ENCODE peak calls at places on chromosomes 7 and 10, in five cellular contexts. M, Q, Y, B and R are unnamed samples.

GRCh38 chr10:35577915-35578607 is 27.1 kb upstream of the GJD4 start:
- DNase-seq in M (peak), Q (no peak), Y (no peak), B (no peak), R (peak)

GRCh38 chr10:25493122-25493893 is 318.5 kb downstream of the GPR158 start:
- DNase-seq in M (peak), Q (no peak), Y (no peak), B (no peak), R (peak)

GRCh38 chr10:26879744-26880143 is 19.0 kb upstream of the ABI1 start:
- DNase-seq in M (no peak), Q (no peak), Y (no peak), B (no peak), R (no peak)

GRCh38 chr10:68861253-68861652 is 33.9 kb downstream of the STOX1 start:
- DNase-seq in M (no peak), Q (no peak), Y (no peak), B (no peak), R (peak)

GRCh38 chr7:36127075-36127740 is 25.8 kb upstream of the EEPD1 start:
- DNase-seq in M (no peak), Q (no peak), Y (no peak), B (no peak), R (no peak)

GRCh38 chr7:102300643-102301211 is 14.1 kb downstream of the SH2B2 start:
- DNase-seq in M (peak), Q (no peak), Y (no peak), B (no peak), R (no peak)

GRCh38 chr10:102009801-102010425 is 46.1 kb downstream of the ARMH3 start:
- DNase-seq in M (peak), Q (no peak), Y (no peak), B (no peak), R (peak)

GRCh38 chr10:45553613-45554012 is 119.0 kb downstream of the ZFAND4 start:
- DNase-seq in M (no peak), Q (no peak), Y (no peak), B (no peak), R (no peak)

GRCh38 chr7:1054438-1055083 is 10.2 kb downstream of the GPR146 start:
- DNase-seq in M (no peak), Q (no peak), Y (no peak), B (no peak), R (no peak)

GRCh38 chr10:71382757-71383156 is 14.0 kb upstream of the CDH23 start:
- DNase-seq in M (no peak), Q (no peak), Y (no peak), B (no peak), R (peak)

GRCh38 chr7:132307465-132307864 is 268.8 kb downstream of the PLXNA4 start:
- DNase-seq in M (no peak), Q (no peak), Y (no peak), B (no peak), R (no peak)

GRCh38 chr10:112715581-112715980 is 234.5 kb upstream of the TCF7L2 start:
- DNase-seq in M (no peak), Q (no peak), Y (no peak), B (no peak), R (no peak)

GRCh38 chr10:75974080-75974479 is 542.7 kb downstream of the LRMDA start:
- DNase-seq in M (no peak), Q (no peak), Y (no peak), B (no peak), R (no peak)

GRCh38 chr7:100585511-100586265 is at the start of gene LRCH4:
- DNase-seq in M (peak), Q (peak), Y (peak), B (no peak), R (no peak)

GRCh38 chr7:128242661-128243060 is 1.6 kb downstream of the LEP start:
- DNase-seq in M (no peak), Q (no peak), Y (no peak), B (no peak), R (no peak)

GRCh38 chr10:104937528-104937927 is 296.4 kb downstream of the SORCS3 start:
- DNase-seq in M (peak), Q (no peak), Y (no peak), B (no peak), R (peak)

GRCh38 chr7:16062269-16062668 is 359.1 kb downstream of the CRPPA start:
- DNase-seq in M (peak), Q (no peak), Y (no peak), B (no peak), R (peak)

GRCh38 chr7:100949227-100949930 is at the start of gene MUC3A:
- DNase-seq in M (no peak), Q (no peak), Y (no peak), B (no peak), R (no peak)

GRCh38 chr7:24709051-24709450 is 48.2 kb downstream of the GSDME start:
- DNase-seq in M (no peak), Q (no peak), Y (no peak), B (no peak), R (no peak)

GRCh38 chr7:144659211-144659610 is 176.6 kb downstream of the TPK1 start:
- DNase-seq in M (no peak), Q (no peak), Y (no peak), B (no peak), R (no peak)

GRCh38 chr10:74145133-74145532 is 5.5 kb downstream of the AP3M1 start:
- DNase-seq in M (peak), Q (no peak), Y (no peak), B (no peak), R (peak)

GRCh38 chr10:11135709-11136108 is 118.0 kb downstream of the CELF2 start:
- DNase-seq in M (no peak), Q (no peak), Y (no peak), B (no peak), R (no peak)

GRCh38 chr10:124693396-124693795 is 50.8 kb downstream of the FAM53B start:
- DNase-seq in M (no peak), Q (no peak), Y (no peak), B (no peak), R (no peak)

GRCh38 chr10:3786295-3786981 is 1.4 kb upstream of the KLF6 start:
- DNase-seq in M (peak), Q (peak), Y (no peak), B (peak), R (peak)

GRCh38 chr7:114650491-114650890 is 235.9 kb downstream of the FOXP2 start:
- DNase-seq in M (no peak), Q (no peak), Y (no peak), B (no peak), R (no peak)

GRCh38 chr10:69413221-69413865 is 3.4 kb downstream of the TACR2 start:
- DNase-seq in M (peak), Q (peak), Y (no peak), B (no peak), R (peak)

GRCh38 chr7:115409682-115410426 is 488.0 kb downstream of the MDFIC start:
- DNase-seq in M (no peak), Q (no peak), Y (no peak), B (no peak), R (no peak)

GRCh38 chr7:81715984-81716588 is 53.8 kb downstream of the HGF start:
- DNase-seq in M (peak), Q (no peak), Y (no peak), B (no peak), R (peak)

GRCh38 chr10:52464725-52465124 is 150.6 kb downstream of the DKK1 start:
- DNase-seq in M (no peak), Q (no peak), Y (no peak), B (no peak), R (no peak)

GRCh38 chr10:98608417-98608816 is 161.7 kb upstream of the HPS1 start:
- DNase-seq in M (no peak), Q (no peak), Y (no peak), B (no peak), R (no peak)

GRCh38 chr7:140719711-140720110 is 23.2 kb downstream of the NDUFB2 start:
- DNase-seq in M (peak), Q (no peak), Y (no peak), B (no peak), R (peak)

GRCh38 chr10:24209946-24210491 is 1.1 kb downstream of the KIAA1217 start:
- DNase-seq in M (peak), Q (peak), Y (no peak), B (no peak), R (peak)

GRCh38 chr7:148714498-148714897 is 15.8 kb downstream of the CUL1 start:
- DNase-seq in M (no peak), Q (no peak), Y (no peak), B (no peak), R (no peak)

GRCh38 chr10:11192304-11193018 is 174.8 kb downstream of the CELF2 start:
- DNase-seq in M (no peak), Q (no peak), Y (no peak), B (no peak), R (no peak)

GRCh38 chr10:47366731-47367460 is 17.2 kb downstream of the ZNF488 start:
- DNase-seq in M (no peak), Q (no peak), Y (no peak), B (peak), R (no peak)

GRCh38 chr10:11024596-11024995 is 6.9 kb downstream of the CELF2 start:
- DNase-seq in M (peak), Q (no peak), Y (no peak), B (no peak), R (peak)

GRCh38 chr10:124478517-124478916 is 16.9 kb downstream of the LHPP start:
- DNase-seq in M (no peak), Q (no peak), Y (no peak), B (no peak), R (no peak)

GRCh38 chr10:63477927-63478326 is 12.2 kb upstream of the JMJD1C start:
- DNase-seq in M (no peak), Q (no peak), Y (no peak), B (no peak), R (no peak)

GRCh38 chr7:36107926-36108631 is 45.0 kb upstream of the EEPD1 start:
- DNase-seq in M (no peak), Q (no peak), Y (no peak), B (no peak), R (no peak)